ENCODE peak calls at places on chromosomes 11 and 22, in four cellular contexts. One of them, this sample, is unnamed.

GRCh38 chr11:124961972-124962609 is 8.1 kb downstream of the CCDC15 start:
- DNase-seq in uterus: no peak
- DNase-seq in A549: peak
- DNase-seq in spleen: no peak
- DNase-seq in this sample: no peak

GRCh38 chr22:36467042-36467810 is 14.2 kb downstream of the TXN2 start:
- DNase-seq in uterus: no peak
- DNase-seq in A549: no peak
- DNase-seq in spleen: no peak
- DNase-seq in this sample: peak

GRCh38 chr11:60974726-60975125 is 3.2 kb downstream of the CD6 start:
- DNase-seq in uterus: no peak
- DNase-seq in A549: no peak
- DNase-seq in spleen: no peak
- DNase-seq in this sample: no peak

GRCh38 chr11:17711836-17712235 is 7.5 kb upstream of the MYOD1 start:
- DNase-seq in uterus: no peak
- DNase-seq in A549: no peak
- DNase-seq in spleen: no peak
- DNase-seq in this sample: no peak

GRCh38 chr11:57073121-57073520 is 84.4 kb downstream of the OR5AK2 start:
- DNase-seq in uterus: no peak
- DNase-seq in A549: peak
- DNase-seq in spleen: no peak
- DNase-seq in this sample: no peak

GRCh38 chr22:47113880-47114415 is 351.5 kb downstream of the TBC1D22A start:
- DNase-seq in uterus: no peak
- DNase-seq in A549: no peak
- DNase-seq in spleen: no peak
- DNase-seq in this sample: no peak

GRCh38 chr11:113296447-113297205 is 17.8 kb upstream of the TTC12 start:
- DNase-seq in uterus: no peak
- DNase-seq in A549: no peak
- DNase-seq in spleen: no peak
- DNase-seq in this sample: no peak

GRCh38 chr11:121437018-121437685 is 15.0 kb upstream of the SORL1 start:
- DNase-seq in uterus: no peak
- DNase-seq in A549: no peak
- DNase-seq in spleen: no peak
- DNase-seq in this sample: no peak

GRCh38 chr22:17792289-17792688 is 18.0 kb upstream of the BID start:
- DNase-seq in uterus: no peak
- DNase-seq in A549: no peak
- DNase-seq in spleen: no peak
- DNase-seq in this sample: no peak

DNA sequence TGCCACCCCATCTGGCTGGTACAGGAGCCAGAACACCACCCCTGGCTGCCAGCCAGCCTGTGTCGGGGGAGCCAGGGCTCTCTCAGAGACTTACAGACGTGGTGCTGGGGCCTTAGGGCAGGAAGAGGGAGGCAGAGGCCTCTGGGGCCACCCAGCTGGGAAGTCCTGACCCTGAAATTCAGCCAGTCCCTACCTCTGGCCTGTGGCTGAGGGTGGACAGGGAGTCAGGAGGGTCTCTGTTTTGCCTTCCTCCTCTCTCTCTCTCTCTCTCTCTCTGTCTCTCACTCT is 52.5 kb upstream of the CDON start:
- DNase-seq in uterus: no peak
- DNase-seq in A549: no peak
- DNase-seq in spleen: no peak
- DNase-seq in this sample: peak
- H3K27ac ChIP-seq in uterus: peak
- H3K27ac ChIP-seq in A549: peak
- H3K27ac ChIP-seq in spleen: no peak
- H3K27ac ChIP-seq in this sample: peak

GRCh38 chr11:2135648-2136201 is 3.5 kb downstream of the IGF2 start:
- DNase-seq in uterus: no peak
- DNase-seq in A549: no peak
- DNase-seq in spleen: no peak
- DNase-seq in this sample: peak

GRCh38 chr11:2135018-2135569 is 4.1 kb downstream of the IGF2 start:
- DNase-seq in uterus: no peak
- DNase-seq in A549: no peak
- DNase-seq in spleen: no peak
- DNase-seq in this sample: peak

GRCh38 chr11:2132874-2133480 is 6.2 kb downstream of the IGF2 start:
- DNase-seq in uterus: no peak
- DNase-seq in A549: no peak
- DNase-seq in spleen: no peak
- DNase-seq in this sample: peak

GRCh38 chr11:2133481-2134021 is 5.6 kb downstream of the IGF2 start:
- DNase-seq in uterus: no peak
- DNase-seq in A549: no peak
- DNase-seq in spleen: no peak
- DNase-seq in this sample: peak

DNA sequence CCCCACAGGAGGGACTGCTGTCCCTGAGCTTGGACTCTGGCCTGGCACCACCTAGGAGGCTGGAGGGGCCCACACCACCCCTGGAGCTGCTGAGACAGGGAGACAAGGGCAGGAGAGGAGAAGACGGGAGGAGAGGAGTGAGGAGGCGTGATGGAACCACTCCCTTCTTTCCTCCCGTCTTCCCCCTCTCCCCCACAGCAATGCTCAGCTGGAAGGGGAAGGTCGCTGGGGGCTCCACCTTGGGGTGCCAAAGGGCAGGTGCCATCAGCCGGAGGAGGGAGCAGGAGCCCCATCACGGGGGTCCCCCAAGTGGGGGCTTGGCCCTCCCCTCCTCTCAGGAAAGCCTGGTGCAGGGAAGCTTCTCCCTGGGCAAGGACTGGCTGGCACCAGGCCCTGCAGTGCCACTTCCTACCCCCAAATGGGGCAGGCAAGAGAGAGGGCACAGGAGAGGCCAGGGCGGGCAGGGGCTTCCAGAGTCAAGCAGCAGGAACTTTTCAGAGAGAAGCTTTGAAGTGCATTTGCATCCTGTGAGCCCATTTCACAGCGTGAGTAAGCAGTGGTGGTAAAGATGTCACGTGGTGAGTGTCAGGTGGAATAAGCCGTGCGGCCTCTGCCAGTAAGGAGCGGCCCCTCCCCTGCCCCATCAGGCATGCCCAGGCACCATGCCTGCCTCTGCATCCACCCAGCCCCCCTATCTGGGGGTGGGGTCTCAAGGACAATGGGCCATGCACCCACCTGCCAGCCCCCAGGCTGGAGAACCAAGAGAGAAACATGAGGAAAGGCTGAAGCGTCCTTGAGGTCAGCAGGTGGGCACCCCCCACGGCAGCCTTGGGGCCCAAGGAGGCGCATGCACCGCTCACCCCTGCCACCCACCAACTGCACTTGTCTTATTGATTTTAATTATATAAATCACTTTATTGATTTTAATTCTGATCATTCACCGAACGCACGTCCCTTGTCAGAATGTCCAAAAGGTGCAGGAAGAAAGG is 4.9 kb downstream of the IGF2 start:
- DNase-seq in uterus: no peak
- DNase-seq in A549: no peak
- DNase-seq in spleen: no peak
- DNase-seq in this sample: no peak
- H3K4me3 ChIP-seq in uterus: no peak
- H3K4me3 ChIP-seq in A549: no peak
- H3K4me3 ChIP-seq in spleen: no peak
- H3K4me3 ChIP-seq in this sample: no peak

GRCh38 chr22:27790396-27791216 is 10.9 kb downstream of the MN1 start:
- DNase-seq in uterus: no peak
- DNase-seq in A549: no peak
- DNase-seq in spleen: no peak
- DNase-seq in this sample: peak
- TF ChIP-seq POLR2A in uterus: no peak
- TF ChIP-seq POLR2A in A549: no peak
- TF ChIP-seq POLR2A in spleen: no peak
- TF ChIP-seq POLR2A in this sample: no peak

GRCh38 chr22:44648085-44648820 is 53.8 kb upstream of the PRR5 start:
- DNase-seq in uterus: no peak
- DNase-seq in A549: no peak
- DNase-seq in spleen: peak
- DNase-seq in this sample: no peak

GRCh38 chr22:44646668-44647067 is 55.3 kb upstream of the PRR5 start:
- DNase-seq in uterus: no peak
- DNase-seq in A549: no peak
- DNase-seq in spleen: no peak
- DNase-seq in this sample: no peak

GRCh38 chr22:44647141-44647540 is 54.9 kb upstream of the PRR5 start:
- DNase-seq in uterus: no peak
- DNase-seq in A549: no peak
- DNase-seq in spleen: no peak
- DNase-seq in this sample: no peak

GRCh38 chr22:44646141-44646540 is 55.9 kb upstream of the PRR5 start:
- DNase-seq in uterus: no peak
- DNase-seq in A549: no peak
- DNase-seq in spleen: peak
- DNase-seq in this sample: no peak

DNA sequence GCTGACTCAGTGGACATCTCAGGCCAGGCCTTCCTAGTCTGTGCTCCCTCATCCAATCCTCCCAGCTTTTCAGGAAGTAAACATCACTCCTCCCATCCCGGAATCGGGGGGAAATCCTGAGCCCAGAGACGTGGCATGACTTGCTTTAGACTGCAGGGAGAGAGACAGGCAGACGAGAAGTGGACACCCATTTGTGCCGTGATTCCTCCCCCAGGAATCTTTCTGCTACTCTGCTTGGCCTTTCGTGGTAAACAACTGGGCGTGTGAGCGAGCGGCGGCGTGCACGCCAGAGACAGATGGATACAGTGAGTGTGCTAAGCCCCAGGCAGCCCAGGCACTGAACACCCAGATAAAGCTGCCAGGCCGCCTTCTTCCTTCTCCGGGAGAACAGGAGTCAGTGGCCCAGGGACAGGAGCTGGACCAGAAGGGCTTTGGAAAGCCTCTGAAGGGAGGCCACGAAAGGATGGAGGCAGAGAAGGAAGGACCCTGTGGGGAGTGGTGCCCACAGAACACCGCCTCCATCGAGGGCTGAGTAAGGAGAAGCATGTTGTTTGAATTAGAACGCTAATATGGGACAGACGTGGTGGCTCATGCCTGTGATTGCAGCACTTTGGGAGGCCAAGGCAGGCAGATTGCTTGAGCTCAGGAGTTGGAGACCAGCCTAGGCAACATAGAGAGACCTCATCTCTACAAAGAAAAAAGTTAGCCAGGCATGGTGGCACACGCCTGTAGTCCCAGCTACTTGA is 53.0 kb upstream of the PRR5 start:
- DNase-seq in uterus: no peak
- DNase-seq in A549: no peak
- DNase-seq in spleen: peak
- DNase-seq in this sample: peak
- H3K27ac ChIP-seq in uterus: peak
- H3K27ac ChIP-seq in A549: no peak
- H3K27ac ChIP-seq in spleen: peak
- H3K27ac ChIP-seq in this sample: peak

GRCh38 chr11:36427876-36428275 is 82.2 kb downstream of the TRAF6 start:
- DNase-seq in uterus: no peak
- DNase-seq in A549: no peak
- DNase-seq in spleen: peak
- DNase-seq in this sample: no peak

GRCh38 chr11:36432093-36432469 is 78.0 kb downstream of the TRAF6 start:
- DNase-seq in uterus: no peak
- DNase-seq in A549: no peak
- DNase-seq in spleen: no peak
- DNase-seq in this sample: no peak

GRCh38 chr11:36432747-36433146 is 77.3 kb downstream of the TRAF6 start:
- DNase-seq in uterus: no peak
- DNase-seq in A549: no peak
- DNase-seq in spleen: no peak
- DNase-seq in this sample: no peak

GRCh38 chr11:36433896-36434295 is 76.2 kb downstream of the TRAF6 start:
- DNase-seq in uterus: no peak
- DNase-seq in A549: no peak
- DNase-seq in spleen: no peak
- DNase-seq in this sample: no peak

DNA sequence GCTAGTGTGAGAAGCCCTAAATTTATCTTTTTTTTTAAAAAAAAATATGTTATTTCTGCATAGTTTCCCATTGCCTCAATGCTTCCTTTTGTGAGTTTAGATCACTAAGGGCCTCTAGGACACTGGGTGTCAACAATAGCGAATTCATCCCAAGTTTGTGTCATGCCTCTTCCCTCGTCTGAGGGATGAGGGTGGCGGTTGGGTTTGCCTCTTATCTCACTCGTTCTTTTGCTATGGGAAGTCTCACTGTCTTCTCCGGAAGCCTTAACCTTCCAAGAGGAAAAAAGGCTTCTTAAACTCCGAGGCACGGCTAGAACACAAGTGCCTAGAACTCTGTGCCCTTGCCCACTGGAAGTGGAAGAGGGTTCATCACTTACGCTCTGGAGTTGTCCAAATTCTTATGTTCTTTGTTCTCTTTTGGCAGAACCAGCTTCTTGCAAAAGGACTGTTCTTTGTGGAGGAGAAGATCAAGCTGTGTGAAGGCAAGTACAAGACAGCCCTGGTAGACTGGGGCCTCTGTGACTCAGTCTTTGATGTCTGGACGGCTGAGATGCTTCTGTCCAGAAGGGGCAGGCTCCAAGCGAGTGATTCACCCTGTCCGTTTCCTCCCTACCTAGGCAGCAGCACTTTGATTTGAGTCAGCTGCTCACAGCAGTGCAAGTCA is 78.5 kb downstream of the TRAF6 start:
- DNase-seq in uterus: peak
- DNase-seq in A549: peak
- DNase-seq in spleen: no peak
- DNase-seq in this sample: peak
- H3K4me3 ChIP-seq in uterus: no peak
- H3K4me3 ChIP-seq in A549: peak
- H3K4me3 ChIP-seq in spleen: no peak
- H3K4me3 ChIP-seq in this sample: no peak

GRCh38 chr22:23894710-23895598 is 771 bp downstream of the MIF start:
- DNase-seq in uterus: peak
- DNase-seq in A549: peak
- DNase-seq in spleen: peak
- DNase-seq in this sample: peak
- TF ChIP-seq POLR2A in uterus: no peak
- TF ChIP-seq POLR2A in A549: peak
- TF ChIP-seq POLR2A in spleen: no peak
- TF ChIP-seq POLR2A in this sample: no peak

GRCh38 chr11:28849053-28849452 is 740.9 kb downstream of the METTL15 start:
- DNase-seq in uterus: no peak
- DNase-seq in A549: no peak
- DNase-seq in spleen: no peak
- DNase-seq in this sample: no peak
- H3K27ac ChIP-seq in uterus: no peak
- H3K27ac ChIP-seq in A549: peak
- H3K27ac ChIP-seq in spleen: no peak
- H3K27ac ChIP-seq in this sample: no peak

This sample was measured in heart left ventricle.